ENCODE peak calls at places on chromosomes 2 and 18, in nine cellular contexts. H is HCT116, L is BJ, S is psoas muscle, B is GM23338, P is neural progenitor cell, G is dorsolateral prefrontal cortex, C is thyroid gland, I is lower lobe of right lung. D is an unnamed sample.

GRCh38 chr2:12257476-12257875 is 459.3 kb upstream of the TRIB2 start:
- DNase-seq in H (no peak), L (no peak), S (no peak), B (no peak), P (no peak), G (no peak), C (no peak), I (no peak), D (no peak)

GRCh38 chr18:10037181-10037580 is 123.4 kb downstream of the VAPA start:
- DNase-seq in H (no peak), L (no peak), S (no peak), B (no peak), P (no peak), G (no peak), C (no peak), I (no peak), D (no peak)

GRCh38 chr2:236872971-236873370 is 212.7 kb upstream of the COPS8 start:
- DNase-seq in H (no peak), L (no peak), S (no peak), B (no peak), P (no peak), G (no peak), C (no peak), I (no peak), D (no peak)

GRCh38 chr2:111704246-111704645 is 179.7 kb downstream of the ANAPC1 start:
- DNase-seq in H (no peak), L (no peak), S (no peak), B (no peak), P (no peak), G (no peak), C (no peak), I (no peak), D (no peak)

GRCh38 chr2:143819190-143819735 is 690.0 kb downstream of the ARHGAP15 start:
- DNase-seq in H (no peak), L (no peak), S (no peak), B (no peak), P (no peak), G (no peak), C (no peak), I (no peak), D (no peak)

GRCh38 chr18:75408554-75409506 is 18.7 kb downstream of the SMIM21 start:
- DNase-seq in H (peak; percentile 98), L (peak; percentile 92), S (no peak), B (no peak), P (no peak), G (no peak), C (no peak), I (no peak), D (peak; percentile 97)

GRCh38 chr18:11775436-11775835 is 75.8 kb upstream of the CHMP1B start:
- DNase-seq in H (no peak), L (no peak), S (no peak), B (no peak), P (no peak), G (no peak), C (no peak), I (no peak), D (no peak)

GRCh38 chr2:205660521-205661124 is 21.7 kb upstream of the NRP2 start:
- DNase-seq in H (no peak), L (peak; percentile 86), S (no peak), B (no peak), P (no peak), G (no peak), C (no peak), I (no peak), D (peak; percentile 89)

GRCh38 chr18:44731866-44732555 is 51.3 kb downstream of the SETBP1 start:
- DNase-seq in H (no peak), L (no peak), S (no peak), B (no peak), P (no peak), G (no peak), C (no peak), I (no peak), D (no peak)

GRCh38 chr2:223113161-223113560 is 61.2 kb downstream of the KCNE4 start:
- DNase-seq in H (no peak), L (no peak), S (no peak), B (no peak), P (no peak), G (no peak), C (no peak), I (no peak), D (no peak)

DNA sequence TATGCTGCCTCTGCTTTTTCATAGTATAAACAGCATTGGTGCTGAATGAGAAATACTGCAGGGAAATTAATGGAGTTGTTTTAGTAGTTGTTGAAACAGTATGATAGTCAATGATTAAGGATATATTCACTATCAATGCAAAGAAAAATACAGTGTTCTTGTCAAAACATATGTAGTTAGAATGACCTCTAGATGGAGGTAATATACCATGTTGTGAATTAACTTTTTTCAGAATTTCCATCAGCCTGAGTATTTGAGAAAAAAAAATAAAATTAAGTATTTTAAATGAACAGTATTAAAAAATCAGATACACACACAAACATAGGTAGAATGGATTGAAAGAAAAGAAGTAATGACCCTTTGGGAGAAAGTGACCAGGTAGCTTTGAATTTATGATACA is 59.5 kb downstream of the RMDN2 start:
- DNase-seq in H (no peak), L (no peak), S (no peak), B (peak; percentile 7), P (no peak), G (no peak), C (no peak), I (no peak), D (no peak)
- TF ChIP-seq CTCF in H (peak; percentile 32), L (no peak), S (no peak), B (no peak), P (peak; percentile 19), G (no peak), C (no peak), I (no peak), D (peak; percentile 14)

GRCh38 chr18:7633171-7633570 is 66.1 kb downstream of the PTPRM start:
- DNase-seq in H (no peak), L (no peak), S (no peak), B (no peak), P (no peak), G (no peak), C (no peak), I (no peak), D (no peak)
- H3K4me3 ChIP-seq in H (no peak overlapping the region), L (no peak overlapping the region), S (no peak overlapping the region), B (no peak overlapping the region), P (no peak overlapping the region), G (no peak overlapping the region), C (no peak overlapping the region), I (no peak overlapping the region), D (no peak overlapping the region)

GRCh38 chr18:13834501-13835015 is 10.6 kb downstream of the MC5R start:
- DNase-seq in H (no peak), L (no peak), S (no peak), B (no peak), P (no peak), G (no peak), C (no peak), I (no peak), D (no peak)

GRCh38 chr18:13836559-13836958 is 12.6 kb downstream of the MC5R start:
- DNase-seq in H (no peak), L (no peak), S (no peak), B (no peak), P (no peak), G (no peak), C (no peak), I (no peak), D (no peak)

GRCh38 chr18:13835202-13835601 is 11.3 kb downstream of the MC5R start:
- DNase-seq in H (no peak), L (no peak), S (no peak), B (peak; percentile 25), P (peak; percentile 22), G (no peak), C (no peak), I (no peak), D (no peak)

GRCh38 chr18:13826209-13826608 is 2.3 kb downstream of the MC5R start:
- DNase-seq in H (no peak), L (no peak), S (no peak), B (no peak), P (no peak), G (no peak), C (no peak), I (no peak), D (no peak)

DNA sequence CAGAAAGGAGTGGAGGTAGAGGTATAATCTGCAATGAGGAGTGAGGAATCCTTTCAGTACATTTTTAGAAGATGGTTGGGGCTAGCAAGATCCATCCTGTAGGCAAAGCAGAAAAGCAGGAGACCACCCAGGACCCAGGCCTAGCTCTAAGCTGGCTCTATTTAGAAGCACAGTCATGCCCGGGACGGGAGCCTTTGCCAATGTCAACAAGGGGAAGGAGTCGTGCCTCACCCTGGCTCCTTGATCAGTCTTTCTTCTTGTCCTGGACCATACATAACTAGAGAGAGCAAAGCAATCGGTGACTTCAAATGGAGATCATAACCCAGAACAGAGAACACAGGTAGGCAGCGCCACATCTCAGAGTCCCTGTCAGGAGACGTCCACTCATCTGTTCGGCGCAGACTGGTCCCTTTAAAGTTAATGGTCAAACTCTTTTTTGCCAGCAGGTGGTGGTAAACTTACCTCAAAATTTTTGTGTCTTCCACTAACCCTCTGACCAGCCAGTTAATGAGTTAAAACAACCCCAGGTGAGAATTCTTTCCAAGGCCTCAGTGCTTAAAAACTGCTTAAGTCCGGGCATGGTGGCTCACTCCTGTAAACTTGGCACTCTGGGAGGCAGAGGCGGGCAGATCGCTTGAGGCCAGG is 8.0 kb downstream of the MC5R start:
- DNase-seq in H (peak; percentile 13), L (no peak), S (no peak), B (peak; percentile 72), P (peak; percentile 35), G (no peak), C (no peak), I (no peak), D (no peak)
- TF ChIP-seq CTCF in H (peak; percentile 49), L (no peak), S (no peak), B (peak; percentile 52), P (peak; percentile 49), G (no peak), C (no peak), I (no peak), D (no peak)

GRCh38 chr2:41881249-41881648 is 166.6 kb upstream of the PKDCC start:
- DNase-seq in H (no peak), L (no peak), S (no peak), B (no peak), P (no peak), G (no peak), C (no peak), I (no peak), D (no peak)
- H3K4me3 ChIP-seq in H (no peak overlapping the region), L (no peak overlapping the region), S (no peak overlapping the region), B (no peak overlapping the region), P (no peak overlapping the region), G (no peak overlapping the region), C (no peak overlapping the region), I (no peak overlapping the region), D (no peak overlapping the region)